ENCODE peak calls at places on chromosome 3, in seven cellular contexts. A is progenitor cell of endocrine pancreas; K is T-helper 17 cell; Y is NCI-H2081; F is effector CD4-positive, alpha-beta T cell; U is mucosa of descending colon; S is posterior cingulate gyrus. O is an unnamed sample.

GRCh38 chr3:29384640-29385039 is 103.8 kb downstream of the RBMS3 start:
- DNase-seq in A (no peak), K (no peak), Y (no peak), F (no peak), U (no peak), S (no peak), O (no peak)

GRCh38 chr3:196558476-196558875 is 9.9 kb downstream of the WDR53 start:
- DNase-seq in A (no peak), K (no peak), Y (no peak), F (no peak), U (no peak), S (no peak), O (no peak)

GRCh38 chr3:133836497-133837158 is 31.0 kb downstream of the SRPRB start:
- DNase-seq in A (no peak), K (no peak), Y (no peak), F (no peak), U (no peak), S (no peak), O (no peak)

GRCh38 chr3:160227389-160227788 is 2.2 kb downstream of the C3orf80 start:
- DNase-seq in A (no peak), K (no peak), Y (no peak), F (no peak), U (no peak), S (no peak), O (no peak)

GRCh38 chr3:14329116-14329830 is 73.1 kb upstream of the SLC6A6 start:
- DNase-seq in A (no peak), K (no peak), Y (peak), F (no peak), U (peak), S (no peak), O (peak)

GRCh38 chr3:145557405-145557804 is 603.6 kb downstream of the PLOD2 start:
- DNase-seq in A (no peak), K (no peak), Y (no peak), F (no peak), U (no peak), S (no peak), O (no peak)

GRCh38 chr3:27488821-27489220 is 4.6 kb upstream of the SLC4A7 start:
- DNase-seq in A (no peak), K (no peak), Y (no peak), F (no peak), U (no peak), S (no peak), O (no peak)

GRCh38 chr3:197340521-197340871 is 42.1 kb upstream of the DLG1 start:
- DNase-seq in A (no peak), K (no peak), Y (no peak), F (no peak), U (no peak), S (no peak), O (no peak)

GRCh38 chr3:55692958-55693558 is 206.0 kb upstream of the WNT5A start:
- DNase-seq in A (no peak), K (no peak), Y (no peak), F (no peak), U (no peak), S (no peak), O (no peak)

GRCh38 chr3:193655827-193656433 is 62.9 kb downstream of the OPA1 start:
- DNase-seq in A (no peak), K (no peak), Y (no peak), F (no peak), U (no peak), S (no peak), O (no peak)

GRCh38 chr3:187986514-187986934 is 167.4 kb upstream of the LPP start:
- DNase-seq in A (no peak), K (no peak), Y (no peak), F (no peak), U (no peak), S (no peak), O (no peak)

GRCh38 chr3:52041118-52041847 is 15.1 kb downstream of the DUSP7 start:
- DNase-seq in A (no peak), K (no peak), Y (no peak), F (no peak), U (no peak), S (peak), O (no peak)

GRCh38 chr3:29338981-29339833 is 58.3 kb downstream of the RBMS3 start:
- DNase-seq in A (no peak), K (no peak), Y (no peak), F (no peak), U (no peak), S (no peak), O (no peak)

GRCh38 chr3:16190704-16191103 is 16.2 kb downstream of the GALNT15 start:
- DNase-seq in A (no peak), K (no peak), Y (no peak), F (no peak), U (no peak), S (no peak), O (no peak)

GRCh38 chr3:48503406-48504050 is 446 bp downstream of the SHISA5 start:
- DNase-seq in A (no peak), K (no peak), Y (no peak), F (no peak), U (peak), S (peak), O (no peak)

GRCh38 chr3:53478166-53478830 is 16.1 kb upstream of the CACNA1D start:
- DNase-seq in A (no peak), K (no peak), Y (no peak), F (no peak), U (peak), S (no peak), O (no peak)

GRCh38 chr3:34947849-34948248 is 691.5 kb upstream of the ARPP21 start:
- DNase-seq in A (no peak), K (no peak), Y (no peak), F (no peak), U (no peak), S (no peak), O (no peak)

GRCh38 chr3:55343486-55344357 is 143.4 kb downstream of the WNT5A start:
- DNase-seq in A (no peak), K (no peak), Y (no peak), F (no peak), U (no peak), S (no peak), O (no peak)

GRCh38 chr3:45729614-45730013 is 40.4 kb downstream of the SACM1L start:
- DNase-seq in A (no peak), K (no peak), Y (no peak), F (no peak), U (no peak), S (no peak), O (no peak)

GRCh38 chr3:36795622-36796021 is 31.3 kb upstream of the DCLK3 start:
- DNase-seq in A (no peak), K (no peak), Y (no peak), F (no peak), U (no peak), S (no peak), O (no peak)

GRCh38 chr3:93910085-93910484 is 63.6 kb downstream of the PROS1 start:
- DNase-seq in A (no peak), K (no peak), Y (no peak), F (no peak), U (no peak), S (no peak), O (no peak)

O was measured in NCI-H1436.